ENCODE peak calls at places on chromosomes 7 and 10, in four cellular contexts. J, U, E and O are unnamed samples.

GRCh38 chr7:100865372-100865911 is 1.7 kb upstream of the TRIP6 start:
- DNase-seq in J (no peak), U (no peak), E (no peak), O (no peak)

GRCh38 chr10:78875932-78876331 is 192.8 kb upstream of the ZMIZ1 start:
- DNase-seq in J (no peak), U (no peak), E (no peak), O (no peak)

GRCh38 chr7:13948019-13948781 is 41.3 kb downstream of the ETV1 start:
- DNase-seq in J (no peak), U (no peak), E (no peak), O (no peak)

GRCh38 chr7:954330-955238 is at the start of gene ADAP1:
- DNase-seq in J (no peak), U (peak; percentile 85), E (no peak), O (peak; percentile 68)

GRCh38 chr7:42315631-42316030 is 78.6 kb upstream of the GLI3 start:
- DNase-seq in J (no peak), U (no peak), E (no peak), O (no peak)

GRCh38 chr10:61606971-61607907 is 55.5 kb upstream of the CABCOCO1 start:
- DNase-seq in J (no peak), U (peak; percentile 14), E (no peak), O (peak; percentile 34)

GRCh38 chr7:39621261-39621660 is 2.1 kb upstream of the RALA start:
- DNase-seq in J (no peak), U (no peak), E (no peak), O (no peak)

GRCh38 chr7:31053986-31054385 is 1.9 kb downstream of the ADCYAP1R1 start:
- DNase-seq in J (no peak), U (no peak), E (no peak), O (no peak)

GRCh38 chr10:122561212-122561611 is 658 bp downstream of the DMBT1 start:
- DNase-seq in J (no peak), U (peak; percentile 46), E (no peak), O (no peak)

GRCh38 chr7:50355817-50356178 is 51.3 kb downstream of the IKZF1 start:
- DNase-seq in J (no peak), U (peak; percentile 26), E (no peak), O (no peak)

GRCh38 chr10:45515630-45516029 is 141.6 kb downstream of the ALOX5 start:
- DNase-seq in J (no peak), U (no peak), E (no peak), O (no peak)

GRCh38 chr7:150988230-150989226 is 2.3 kb upstream of the NOS3 start:
- DNase-seq in J (no peak), U (peak; percentile 75), E (no peak), O (no peak)

GRCh38 chr10:97714401-97715258 is 1.1 kb downstream of the MARVELD1 start:
- DNase-seq in J (no peak), U (peak; percentile 87), E (peak; percentile 34), O (peak; percentile 33)

GRCh38 chr7:98879198-98879988 is 1.1 kb downstream of the TRRAP start:
- DNase-seq in J (peak; percentile 32), U (peak; percentile 77), E (no peak), O (peak; percentile 73)

GRCh38 chr10:122102146-122102866 is 113.3 kb downstream of the TACC2 start:
- DNase-seq in J (no peak), U (no peak), E (no peak), O (no peak)

GRCh38 chr7:157713591-157713990 is 376.8 kb downstream of the DNAJB6 start:
- DNase-seq in J (no peak), U (no peak), E (no peak), O (no peak)

GRCh38 chr7:38107486-38107893 is 70.6 kb upstream of the STARD3NL start:
- DNase-seq in J (peak; percentile 44), U (peak; percentile 82), E (no peak), O (peak; percentile 75)

GRCh38 chr7:1156782-1157535 is 3.0 kb downstream of the ZFAND2A start:
- DNase-seq in J (no peak), U (peak; percentile 38), E (no peak), O (peak; percentile 64)

GRCh38 chr10:98030991-98031431 is 590 bp upstream of the CRTAC1 start:
- DNase-seq in J (no peak), U (peak; percentile 25), E (no peak), O (no peak)

GRCh38 chr7:32658034-32658944 is 163.0 kb downstream of the AVL9 start:
- DNase-seq in J (no peak), U (no peak), E (no peak), O (peak; percentile 9)

GRCh38 chr7:47039899-47040298 is 542.0 kb downstream of the TNS3 start:
- DNase-seq in J (no peak), U (no peak), E (no peak), O (no peak)

GRCh38 chr10:102418612-102419560 is at the start of gene PSD:
- DNase-seq in J (no peak), U (no peak), E (no peak), O (no peak)

GRCh38 chr7:88322151-88322550 is 15.5 kb upstream of the STEAP4 start:
- DNase-seq in J (no peak), U (no peak), E (no peak), O (peak; percentile 9)

GRCh38 chr10:13184726-13185514 is 23.6 kb downstream of the MCM10 start:
- DNase-seq in J (no peak), U (no peak), E (no peak), O (no peak)

GRCh38 chr10:30111340-30111980 is 52.1 kb upstream of the JCAD start:
- DNase-seq in J (no peak), U (no peak), E (no peak), O (no peak)

GRCh38 chr7:27739301-27739913 is 555 bp upstream of the TAX1BP1 start:
- DNase-seq in J (no peak), U (no peak), E (no peak), O (no peak)

GRCh38 chr10:6847561-6847960 is 267.5 kb upstream of the PRKCQ start:
- DNase-seq in J (no peak), U (no peak), E (no peak), O (no peak)

GRCh38 chr10:95266674-95267095 is 24.1 kb downstream of the PDLIM1 start:
- DNase-seq in J (no peak), U (peak; percentile 85), E (no peak), O (peak; percentile 96)

GRCh38 chr10:17257466-17258321 is 29.7 kb downstream of the VIM start:
- DNase-seq in J (peak; percentile 16), U (peak; percentile 85), E (no peak), O (peak; percentile 74)

GRCh38 chr7:94012748-94013147 is 8.6 kb upstream of the BET1 start:
- DNase-seq in J (no peak), U (no peak), E (no peak), O (no peak)

GRCh38 chr10:71263376-71263775 is 51.0 kb downstream of the UNC5B start:
- DNase-seq in J (no peak), U (no peak), E (no peak), O (no peak)

GRCh38 chr7:23106491-23106800 is 861 bp downstream of the KLHL7 start:
- DNase-seq in J (no peak), U (no peak), E (no peak), O (no peak)

GRCh38 chr10:122140941-122141623 is 130.0 kb upstream of the BTBD16 start:
- DNase-seq in J (no peak), U (peak; percentile 73), E (peak; percentile 94), O (peak; percentile 34)

GRCh38 chr10:43419997-43420368 is 11.0 kb upstream of the HNRNPF start:
- DNase-seq in J (no peak), U (no peak), E (no peak), O (no peak)

GRCh38 chr10:43417950-43418768 is 9.2 kb upstream of the HNRNPF start:
- DNase-seq in J (peak; percentile 78), U (no peak), E (no peak), O (no peak)

GRCh38 chr10:43421519-43421918 is 12.5 kb upstream of the HNRNPF start:
- DNase-seq in J (no peak), U (no peak), E (no peak), O (no peak)

GRCh38 chr10:43421201-43421507 is 12.2 kb upstream of the HNRNPF start:
- DNase-seq in J (no peak), U (no peak), E (no peak), O (no peak)

GRCh38 chr10:43420369-43421200 is 11.6 kb upstream of the HNRNPF start:
- DNase-seq in J (no peak), U (peak; percentile 94), E (peak; percentile 56), O (peak; percentile 99)
- H3K36me3 ChIP-seq in J (no peaks in the 10 kb centered on the region), U (no peaks in the 10 kb centered on the region), E (no peaks in the 10 kb centered on the region), O (no peaks in the 10 kb centered on the region)

DNA sequence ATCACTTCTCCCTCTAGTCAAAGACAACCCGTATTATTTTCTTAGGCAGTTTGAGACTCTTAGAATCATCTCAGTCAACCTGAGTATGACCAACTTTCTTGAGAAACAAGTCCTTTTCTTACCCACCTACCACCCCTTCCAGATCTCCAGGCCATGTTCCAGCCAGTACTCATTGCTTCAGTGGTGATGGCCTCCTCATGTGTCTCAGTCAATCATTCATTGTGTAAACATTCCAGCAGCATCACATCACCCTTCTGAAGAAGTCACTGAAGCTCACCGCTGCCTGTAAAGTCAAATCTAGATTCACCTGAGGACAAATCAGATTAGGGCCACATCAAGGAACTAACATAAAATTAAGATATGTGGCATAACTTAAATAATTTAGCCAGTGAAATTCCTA is 467.2 kb upstream of the NRP1 start:
- DNase-seq in J (no peak), U (peak; percentile 45), E (no peak), O (no peak)
- H3K4me1 ChIP-seq in J (no peaks in the 10 kb centered on the region), U (peaks cover 12% of the 10 kb centered on the region), E (peaks cover 10% of the 10 kb centered on the region), O (no peaks in the 10 kb centered on the region)

GRCh38 chr10:93319855-93320254 is 162.3 kb downstream of the MYOF start:
- DNase-seq in J (no peak), U (no peak), E (no peak), O (no peak)
- H3K36me3 ChIP-seq in J (no peaks in the 10 kb centered on the region), U (no peaks in the 10 kb centered on the region), E (peaks cover 73% of the 10 kb centered on the region), O (peaks cover 3% of the 10 kb centered on the region)

GRCh38 chr10:130459011-130459410 is 322.8 kb downstream of the GLRX3 start:
- DNase-seq in J (no peak), U (no peak), E (no peak), O (no peak)
- H3K4me1 ChIP-seq in J (no peaks in the 10 kb centered on the region), U (no peaks in the 10 kb centered on the region), E (no peaks in the 10 kb centered on the region), O (no peaks in the 10 kb centered on the region)